ENCODE peak calls at places on chromosome 7, in four cellular contexts. D is activated CD4-positive, alpha-beta T cell treated with anti-CD3 and anti-CD28 coated beads, Interleukin-2, amount 50 U/mL, for 24 hours; B is stimulated activated naive CD8-positive, alpha-beta T cell treated with anti-CD3 and anti-CD28 coated beads, Interleukin-15, amount 100 ng/mL, for 72 hours; P is M059J. K is an unnamed sample.
A peak's percentile ranks its signal among the peaks of the same experiment; 100 is the strongest.

GRCh38 chr7:141402277-141402996 is 148.8 kb upstream of the AGK start:
- DNase-seq in D (no peak), B (no peak), P (no peak), K (no peak)

GRCh38 chr7:6675807-6676405 is 30.8 kb downstream of the ZNF12 start:
- DNase-seq in D (no peak), B (no peak), P (no peak), K (no peak)

GRCh38 chr7:131027287-131027773 is 293.3 kb upstream of the KLF14 start:
- DNase-seq in D (no peak), B (no peak), P (peak; percentile 90), K (no peak)

GRCh38 chr7:69775231-69775771 is 177.0 kb downstream of the AUTS2 start:
- DNase-seq in D (no peak), B (no peak), P (peak; percentile 62), K (no peak)

GRCh38 chr7:5360971-5361370 is 62.7 kb downstream of the TNRC18 start:
- DNase-seq in D (no peak), B (no peak), P (no peak), K (no peak)

GRCh38 chr7:139748936-139749335 is 28.9 kb downstream of the HIPK2 start:
- DNase-seq in D (no peak), B (no peak), P (no peak), K (no peak)

GRCh38 chr7:119271147-119271779 is 1001.7 kb upstream of the KCND2 start:
- DNase-seq in D (no peak), B (no peak), P (no peak), K (no peak)

GRCh38 chr7:93374345-93374940 is 142.3 kb downstream of the VPS50 start:
- DNase-seq in D (no peak), B (no peak), P (peak; percentile 52), K (peak; percentile 20)

K was measured in HuH-7.